ENCODE peak calls at places on chromosomes 6 and 20, in ten cellular contexts. One of them, this sample, is unnamed.

GRCh38 chr6:25399885-25400284 is 120.7 kb downstream of the CARMIL1 start:
- DNase-seq in RPMI8226: no peak
- DNase-seq in omental fat pad: no peak
- DNase-seq in AG09319: no peak
- DNase-seq in stimulated activated CD4-positive, alpha-beta T cell treated with anti-CD3 and anti-CD28 coated beads, TNF-alpha, amount 100 ng/mL, for 1 hour: no peak
- DNase-seq in A549: no peak
- DNase-seq in neural crest cell: no peak
- DNase-seq in HTR-8/SVneo: no peak
- DNase-seq in NCI-H2171 treated with DMSO at 0.1 percent for 48 hours: no peak
- DNase-seq in Caki2: no peak
- DNase-seq in this sample: no peak

GRCh38 chr6:170553686-170554085 is 483 bp upstream of the TBP start:
- DNase-seq in NCI-H2171 treated with DMSO at 0.1 percent for 48 hours: peak; percentile 80
- DNase-seq in Caki2: no peak
- DNase-seq in A549: no peak
- DNase-seq in omental fat pad: no peak
- DNase-seq in stimulated activated CD4-positive, alpha-beta T cell treated with anti-CD3 and anti-CD28 coated beads, TNF-alpha, amount 100 ng/mL, for 1 hour: no peak
- DNase-seq in AG09319: no peak
- DNase-seq in RPMI8226: no peak
- DNase-seq in HTR-8/SVneo: peak; percentile 14
- DNase-seq in neural crest cell: no peak
- DNase-seq in this sample: peak; percentile 49

GRCh38 chr20:13302647-13303425 is 81.8 kb downstream of the ISM1 start:
- DNase-seq in RPMI8226: peak; percentile 51
- DNase-seq in HTR-8/SVneo: peak; percentile 20
- DNase-seq in stimulated activated CD4-positive, alpha-beta T cell treated with anti-CD3 and anti-CD28 coated beads, TNF-alpha, amount 100 ng/mL, for 1 hour: peak; percentile 2
- DNase-seq in AG09319: no peak
- DNase-seq in A549: peak; percentile 55
- DNase-seq in omental fat pad: no peak
- DNase-seq in NCI-H2171 treated with DMSO at 0.1 percent for 48 hours: peak; percentile 37
- DNase-seq in neural crest cell: peak; percentile 30
- DNase-seq in Caki2: peak; percentile 23
- DNase-seq in this sample: peak; percentile 75

GRCh38 chr6:143139239-143139784 is 78.6 kb downstream of the AIG1 start:
- DNase-seq in omental fat pad: no peak
- DNase-seq in NCI-H2171 treated with DMSO at 0.1 percent for 48 hours: no peak
- DNase-seq in HTR-8/SVneo: no peak
- DNase-seq in AG09319: no peak
- DNase-seq in A549: no peak
- DNase-seq in neural crest cell: no peak
- DNase-seq in Caki2: no peak
- DNase-seq in stimulated activated CD4-positive, alpha-beta T cell treated with anti-CD3 and anti-CD28 coated beads, TNF-alpha, amount 100 ng/mL, for 1 hour: no peak
- DNase-seq in RPMI8226: no peak
- DNase-seq in this sample: no peak

GRCh38 chr20:17611290-17611539 is 41.3 kb downstream of the DSTN start:
- DNase-seq in A549: no peak
- DNase-seq in stimulated activated CD4-positive, alpha-beta T cell treated with anti-CD3 and anti-CD28 coated beads, TNF-alpha, amount 100 ng/mL, for 1 hour: no peak
- DNase-seq in omental fat pad: no peak
- DNase-seq in AG09319: no peak
- DNase-seq in NCI-H2171 treated with DMSO at 0.1 percent for 48 hours: no peak
- DNase-seq in RPMI8226: no peak
- DNase-seq in neural crest cell: no peak
- DNase-seq in HTR-8/SVneo: no peak
- DNase-seq in Caki2: no peak
- DNase-seq in this sample: peak; percentile 53

GRCh38 chr20:4247898-4248858 is 232.8 kb upstream of the RNF24 start:
- DNase-seq in HTR-8/SVneo: no peak
- DNase-seq in omental fat pad: no peak
- DNase-seq in A549: no peak
- DNase-seq in RPMI8226: no peak
- DNase-seq in stimulated activated CD4-positive, alpha-beta T cell treated with anti-CD3 and anti-CD28 coated beads, TNF-alpha, amount 100 ng/mL, for 1 hour: no peak
- DNase-seq in AG09319: no peak
- DNase-seq in NCI-H2171 treated with DMSO at 0.1 percent for 48 hours: no peak
- DNase-seq in Caki2: no peak
- DNase-seq in neural crest cell: no peak
- DNase-seq in this sample: no peak

GRCh38 chr6:152648090-152648489 is 10.9 kb upstream of the SYNE1 start:
- DNase-seq in RPMI8226: no peak
- DNase-seq in omental fat pad: no peak
- DNase-seq in AG09319: no peak
- DNase-seq in NCI-H2171 treated with DMSO at 0.1 percent for 48 hours: no peak
- DNase-seq in A549: no peak
- DNase-seq in HTR-8/SVneo: no peak
- DNase-seq in stimulated activated CD4-positive, alpha-beta T cell treated with anti-CD3 and anti-CD28 coated beads, TNF-alpha, amount 100 ng/mL, for 1 hour: no peak
- DNase-seq in Caki2: no peak
- DNase-seq in neural crest cell: no peak
- DNase-seq in this sample: no peak

GRCh38 chr6:44740566-44741120 is 353.1 kb downstream of the CDC5L start:
- DNase-seq in Caki2: no peak
- DNase-seq in AG09319: no peak
- DNase-seq in omental fat pad: no peak
- DNase-seq in stimulated activated CD4-positive, alpha-beta T cell treated with anti-CD3 and anti-CD28 coated beads, TNF-alpha, amount 100 ng/mL, for 1 hour: no peak
- DNase-seq in NCI-H2171 treated with DMSO at 0.1 percent for 48 hours: no peak
- DNase-seq in HTR-8/SVneo: no peak
- DNase-seq in RPMI8226: no peak
- DNase-seq in neural crest cell: no peak
- DNase-seq in A549: no peak
- DNase-seq in this sample: no peak

GRCh38 chr6:89828988-89829590 is 591 bp upstream of the CASP8AP2 start:
- DNase-seq in RPMI8226: peak; percentile 18
- DNase-seq in A549: peak; percentile 21
- DNase-seq in Caki2: no peak
- DNase-seq in AG09319: no peak
- DNase-seq in neural crest cell: no peak
- DNase-seq in HTR-8/SVneo: no peak
- DNase-seq in omental fat pad: no peak
- DNase-seq in NCI-H2171 treated with DMSO at 0.1 percent for 48 hours: peak; percentile 89
- DNase-seq in stimulated activated CD4-positive, alpha-beta T cell treated with anti-CD3 and anti-CD28 coated beads, TNF-alpha, amount 100 ng/mL, for 1 hour: no peak
- DNase-seq in this sample: no peak

GRCh38 chr6:36839819-36840379 is 655 bp upstream of the CPNE5 start:
- DNase-seq in stimulated activated CD4-positive, alpha-beta T cell treated with anti-CD3 and anti-CD28 coated beads, TNF-alpha, amount 100 ng/mL, for 1 hour: peak; percentile 10
- DNase-seq in Caki2: no peak
- DNase-seq in neural crest cell: peak; percentile 51
- DNase-seq in HTR-8/SVneo: no peak
- DNase-seq in NCI-H2171 treated with DMSO at 0.1 percent for 48 hours: peak; percentile 43
- DNase-seq in RPMI8226: peak; percentile 61
- DNase-seq in AG09319: no peak
- DNase-seq in A549: peak; percentile 15
- DNase-seq in omental fat pad: no peak
- DNase-seq in this sample: peak; percentile 89

GRCh38 chr6:16681260-16681873 is 79.9 kb downstream of the ATXN1 start:
- DNase-seq in NCI-H2171 treated with DMSO at 0.1 percent for 48 hours: no peak
- DNase-seq in omental fat pad: no peak
- DNase-seq in A549: peak; percentile 58
- DNase-seq in HTR-8/SVneo: peak; percentile 57
- DNase-seq in AG09319: peak; percentile 59
- DNase-seq in stimulated activated CD4-positive, alpha-beta T cell treated with anti-CD3 and anti-CD28 coated beads, TNF-alpha, amount 100 ng/mL, for 1 hour: no peak
- DNase-seq in RPMI8226: no peak
- DNase-seq in Caki2: peak; percentile 92
- DNase-seq in neural crest cell: no peak
- DNase-seq in this sample: no peak

GRCh38 chr20:31608256-31608980 is 3.3 kb downstream of the ID1 start:
- DNase-seq in NCI-H2171 treated with DMSO at 0.1 percent for 48 hours: peak; percentile 99
- DNase-seq in stimulated activated CD4-positive, alpha-beta T cell treated with anti-CD3 and anti-CD28 coated beads, TNF-alpha, amount 100 ng/mL, for 1 hour: no peak
- DNase-seq in A549: peak; percentile 95
- DNase-seq in omental fat pad: peak; percentile 41
- DNase-seq in RPMI8226: peak; percentile 21
- DNase-seq in HTR-8/SVneo: peak; percentile 57
- DNase-seq in Caki2: peak; percentile 100
- DNase-seq in neural crest cell: no peak
- DNase-seq in AG09319: no peak
- DNase-seq in this sample: peak; percentile 88

GRCh38 chr6:21486115-21486514 is 107.4 kb upstream of the SOX4 start:
- DNase-seq in omental fat pad: no peak
- DNase-seq in stimulated activated CD4-positive, alpha-beta T cell treated with anti-CD3 and anti-CD28 coated beads, TNF-alpha, amount 100 ng/mL, for 1 hour: no peak
- DNase-seq in A549: no peak
- DNase-seq in NCI-H2171 treated with DMSO at 0.1 percent for 48 hours: no peak
- DNase-seq in HTR-8/SVneo: no peak
- DNase-seq in Caki2: no peak
- DNase-seq in RPMI8226: no peak
- DNase-seq in neural crest cell: no peak
- DNase-seq in AG09319: no peak
- DNase-seq in this sample: no peak

GRCh38 chr6:43604174-43604573 is 24.9 kb downstream of the GTPBP2 start:
- DNase-seq in NCI-H2171 treated with DMSO at 0.1 percent for 48 hours: no peak
- DNase-seq in omental fat pad: no peak
- DNase-seq in HTR-8/SVneo: no peak
- DNase-seq in RPMI8226: no peak
- DNase-seq in Caki2: no peak
- DNase-seq in neural crest cell: no peak
- DNase-seq in stimulated activated CD4-positive, alpha-beta T cell treated with anti-CD3 and anti-CD28 coated beads, TNF-alpha, amount 100 ng/mL, for 1 hour: no peak
- DNase-seq in AG09319: no peak
- DNase-seq in A549: no peak
- DNase-seq in this sample: no peak

GRCh38 chr20:62788607-62789006 is 7.7 kb upstream of the MRGBP start:
- DNase-seq in stimulated activated CD4-positive, alpha-beta T cell treated with anti-CD3 and anti-CD28 coated beads, TNF-alpha, amount 100 ng/mL, for 1 hour: no peak
- DNase-seq in omental fat pad: no peak
- DNase-seq in NCI-H2171 treated with DMSO at 0.1 percent for 48 hours: no peak
- DNase-seq in HTR-8/SVneo: no peak
- DNase-seq in AG09319: no peak
- DNase-seq in Caki2: no peak
- DNase-seq in RPMI8226: no peak
- DNase-seq in neural crest cell: no peak
- DNase-seq in A549: no peak
- DNase-seq in this sample: no peak

GRCh38 chr20:58597021-58597940 is 53.8 kb upstream of the STX16 start:
- DNase-seq in neural crest cell: no peak
- DNase-seq in stimulated activated CD4-positive, alpha-beta T cell treated with anti-CD3 and anti-CD28 coated beads, TNF-alpha, amount 100 ng/mL, for 1 hour: no peak
- DNase-seq in NCI-H2171 treated with DMSO at 0.1 percent for 48 hours: no peak
- DNase-seq in Caki2: no peak
- DNase-seq in AG09319: no peak
- DNase-seq in RPMI8226: no peak
- DNase-seq in A549: no peak
- DNase-seq in HTR-8/SVneo: no peak
- DNase-seq in omental fat pad: no peak
- DNase-seq in this sample: peak; percentile 84

GRCh38 chr20:16707674-16708073 is 22.2 kb upstream of the SNRPB2 start:
- DNase-seq in AG09319: no peak
- DNase-seq in omental fat pad: no peak
- DNase-seq in stimulated activated CD4-positive, alpha-beta T cell treated with anti-CD3 and anti-CD28 coated beads, TNF-alpha, amount 100 ng/mL, for 1 hour: no peak
- DNase-seq in A549: no peak
- DNase-seq in neural crest cell: no peak
- DNase-seq in Caki2: no peak
- DNase-seq in NCI-H2171 treated with DMSO at 0.1 percent for 48 hours: no peak
- DNase-seq in RPMI8226: peak; percentile 70
- DNase-seq in HTR-8/SVneo: no peak
- DNase-seq in this sample: no peak

This sample was measured in D341Med.